ENCODE peak calls at places on chromosome 9, in five cellular contexts. P is epithelial cell of proximal tubule; T is activated CD4-positive, alpha-beta T cell treated with anti-CD3 and anti-CD28 coated beads for 24 hours; V is Caki2; E is A549. O is an unnamed sample.

GRCh38 chr9:97633859-97634485 is 351 bp downstream of the NCBP1 start:
- DNase-seq in P (no peak), T (no peak), V (no peak), E (peak; percentile 16), O (no peak)

GRCh38 chr9:90420714-90421513 is 221.7 kb downstream of the DIRAS2 start:
- DNase-seq in P (no peak), T (no peak), V (peak; percentile 50), E (no peak), O (no peak)

GRCh38 chr9:123928471-123929176 is 1.3 kb downstream of the DENND1A start:
- DNase-seq in P (no peak), T (no peak), V (no peak), E (no peak), O (no peak)

GRCh38 chr9:78932849-78933627 is 636.1 kb downstream of the PSAT1 start:
- DNase-seq in P (peak; percentile 13), T (no peak), V (peak; percentile 3), E (peak; percentile 8), O (no peak)

GRCh38 chr9:135083241-135083810 is 4.1 kb upstream of the OLFM1 start:
- DNase-seq in P (no peak), T (no peak), V (no peak), E (no peak), O (no peak)

GRCh38 chr9:105994970-105995369 is 300.6 kb downstream of the TMEM38B start:
- DNase-seq in P (peak; percentile 13), T (no peak), V (peak; percentile 12), E (no peak), O (no peak)

GRCh38 chr9:128892223-128892892 is 10.4 kb downstream of the LRRC8A start:
- DNase-seq in P (no peak), T (no peak), V (peak; percentile 70), E (peak; percentile 55), O (peak; percentile 91)

GRCh38 chr9:130128782-130129424 is 43.3 kb upstream of the NCS1 start:
- DNase-seq in P (peak; percentile 92), T (peak; percentile 28), V (peak; percentile 95), E (no peak), O (peak; percentile 74)

GRCh38 chr9:96680812-96681499 is 25.8 kb upstream of the PRXL2C start:
- DNase-seq in P (no peak), T (no peak), V (no peak), E (no peak), O (no peak)

GRCh38 chr9:132487351-132487791 is 77.4 kb downstream of the CFAP77 start:
- DNase-seq in P (no peak), T (no peak), V (no peak), E (no peak), O (no peak)

GRCh38 chr9:87422999-87423398 is 74.7 kb upstream of the DAPK1 start:
- DNase-seq in P (no peak), T (no peak), V (no peak), E (no peak), O (no peak)

GRCh38 chr9:121671612-121672155 is 20.2 kb downstream of the DAB2IP start:
- DNase-seq in P (no peak), T (no peak), V (no peak), E (no peak), O (no peak)

GRCh38 chr9:71744754-71745521 is 23.4 kb downstream of the CEMIP2 start:
- DNase-seq in P (no peak), T (no peak), V (no peak), E (no peak), O (no peak)

GRCh38 chr9:16062542-16063240 is 509.8 kb downstream of the CCDC171 start:
- DNase-seq in P (peak; percentile 55), T (no peak), V (peak; percentile 67), E (peak; percentile 82), O (no peak)

GRCh38 chr9:13648676-13649075 is 369.2 kb upstream of the MPDZ start:
- DNase-seq in P (no peak), T (no peak), V (no peak), E (no peak), O (no peak)

GRCh38 chr9:126166291-126166690 is 160.3 kb upstream of the MVB12B start:
- DNase-seq in P (no peak), T (no peak), V (no peak), E (no peak), O (no peak)

GRCh38 chr9:69798737-69799136 is 21.9 kb upstream of the CFAP95 start:
- DNase-seq in P (no peak), T (no peak), V (no peak), E (no peak), O (no peak)

GRCh38 chr9:84748112-84748511 is 78.6 kb downstream of the NTRK2 start:
- DNase-seq in P (no peak), T (no peak), V (no peak), E (no peak), O (no peak)

GRCh38 chr9:96874947-96875459 is 20.7 kb upstream of the ZNF782 start:
- DNase-seq in P (peak; percentile 97), T (no peak), V (peak; percentile 82), E (peak; percentile 35), O (no peak)

GRCh38 chr9:129832957-129833356 is 2.1 kb downstream of the C9orf78 start:
- DNase-seq in P (no peak), T (no peak), V (no peak), E (no peak), O (no peak)

GRCh38 chr9:112112941-112113399 is 62.1 kb downstream of the SUSD1 start:
- DNase-seq in P (no peak), T (no peak), V (peak; percentile 92), E (peak; percentile 51), O (no peak)